ENCODE peak calls at places on chromosomes 16 and 17, in six cellular contexts. R, E, O, Q, X and A are unnamed samples.

GRCh38 chr17:27872776-27873175 is 20.4 kb downstream of the LYRM9 start:
- DNase-seq in E (no peak), Q (no peak), R (no peak), X (no peak), O (no peak), A (no peak)

GRCh38 chr16:75238853-75239371 is 12.5 kb downstream of the BCAR1 start:
- DNase-seq in E (no peak), X (no peak), Q (no peak), R (no peak), O (no peak), A (no peak)

GRCh38 chr17:33572615-33573014 is 279.5 kb upstream of the ASIC2 start:
- DNase-seq in Q (no peak), E (no peak), R (no peak), X (no peak), O (no peak), A (no peak)

GRCh38 chr17:81527591-81528383 is at the start of gene FSCN2:
- DNase-seq in E (no peak), X (no peak), Q (no peak), R (no peak), O (no peak), A (no peak)

GRCh38 chr17:63950940-63951907 is 19.1 kb upstream of the CD79B start:
- DNase-seq in R (no peak), E (no peak), X (no peak), O (peak; percentile 63), Q (no peak), A (no peak)

GRCh38 chr16:71353736-71354135 is 4.8 kb upstream of the CALB2 start:
- DNase-seq in E (no peak), O (no peak), Q (no peak), X (no peak), R (no peak), A (no peak)

GRCh38 chr16:14303654-14304394 is 232.7 kb downstream of the MRTFB start:
- DNase-seq in Q (no peak), R (no peak), E (no peak), X (no peak), O (no peak), A (no peak)

GRCh38 chr16:7374614-7375174 is 42.0 kb downstream of the RBFOX1 start:
- DNase-seq in X (no peak), R (no peak), Q (no peak), O (no peak), E (no peak), A (no peak)

GRCh38 chr16:69253796-69254426 is 57.2 kb upstream of the VPS4A start:
- DNase-seq in E (no peak), Q (no peak), O (no peak), X (no peak), R (no peak), A (no peak)

GRCh38 chr17:69326302-69327059 is 452 bp downstream of the ABCA5 start:
- DNase-seq in O (peak; percentile 21), Q (no peak), R (no peak), X (no peak), E (peak; percentile 5), A (no peak)

GRCh38 chr16:78099372-78100161 is at the start of gene WWOX:
- DNase-seq in Q (peak; percentile 91), O (peak; percentile 97), E (peak; percentile 95), R (peak; percentile 89), X (peak; percentile 88), A (peak; percentile 88)

GRCh38 chr16:66523861-66524354 is 26.0 kb downstream of the TK2 start:
- DNase-seq in O (peak; percentile 64), X (no peak), E (no peak), Q (no peak), R (no peak), A (no peak)

GRCh38 chr16:49754495-49755290 is 101.2 kb downstream of the ZNF423 start:
- DNase-seq in O (peak; percentile 3), Q (no peak), E (peak; percentile 81), X (no peak), R (no peak), A (no peak)

GRCh38 chr16:83403751-83404150 is 404.0 kb upstream of the HSBP1 start:
- DNase-seq in O (no peak), R (no peak), E (no peak), Q (peak; percentile 59), X (no peak), A (no peak)

GRCh38 chr17:17709815-17710321 is 28.6 kb downstream of the RAI1 start:
- DNase-seq in Q (no peak), R (no peak), O (no peak), E (no peak), X (no peak), A (no peak)

GRCh38 chr17:59730268-59730834 is 22.9 kb downstream of the VMP1 start:
- DNase-seq in E (no peak), Q (no peak), O (no peak), X (no peak), R (no peak), A (no peak)

GRCh38 chr16:47142469-47143328 is 1.0 kb downstream of the NETO2 start:
- DNase-seq in E (peak; percentile 46), Q (no peak), O (peak; percentile 27), R (peak; percentile 25), X (no peak), A (no peak)

GRCh38 chr17:18041776-18042175 is 2.6 kb downstream of the GID4 start:
- DNase-seq in E (no peak), Q (peak; percentile 78), O (peak; percentile 15), X (no peak), R (no peak), A (no peak)

GRCh38 chr17:6070280-6070894 is at the start of gene WSCD1:
- DNase-seq in O (no peak), X (no peak), R (no peak), Q (no peak), E (no peak), A (no peak)